ENCODE peak calls at places on chromosomes 5 and 9, in six cellular contexts. One of them, this sample, is unnamed.

GRCh38 chr5:173412566-173412965 is 84.4 kb upstream of the STC2 start:
- DNase-seq in Karpas-422: no peak
- DNase-seq in caudate nucleus: peak
- DNase-seq in HCT116: no peak
- DNase-seq in Kasumi-1: no peak
- DNase-seq in Right ventricle myocardium inferior: no peak
- DNase-seq in this sample: peak

GRCh38 chr5:173396311-173396993 is 68.2 kb upstream of the STC2 start:
- DNase-seq in Karpas-422: peak
- DNase-seq in caudate nucleus: peak
- DNase-seq in HCT116: peak
- DNase-seq in Kasumi-1: peak
- DNase-seq in Right ventricle myocardium inferior: no peak
- DNase-seq in this sample: peak

GRCh38 chr9:105329729-105330082 is 85.3 kb downstream of the SLC44A1 start:
- DNase-seq in Karpas-422: no peak
- DNase-seq in caudate nucleus: no peak
- DNase-seq in HCT116: no peak
- DNase-seq in Kasumi-1: no peak
- DNase-seq in Right ventricle myocardium inferior: no peak
- DNase-seq in this sample: no peak

GRCh38 chr9:69645488-69645887 is 26.7 kb downstream of the APBA1 start:
- DNase-seq in Karpas-422: no peak
- DNase-seq in caudate nucleus: peak
- DNase-seq in HCT116: peak
- DNase-seq in Kasumi-1: no peak
- DNase-seq in Right ventricle myocardium inferior: peak
- DNase-seq in this sample: peak

GRCh38 chr5:97929383-97929782 is 746.3 kb upstream of the RIOK2 start:
- DNase-seq in Karpas-422: no peak
- DNase-seq in caudate nucleus: no peak
- DNase-seq in HCT116: no peak
- DNase-seq in Kasumi-1: no peak
- DNase-seq in Right ventricle myocardium inferior: no peak
- DNase-seq in this sample: no peak

GRCh38 chr5:133365326-133365725 is 247.0 kb downstream of the FSTL4 start:
- DNase-seq in Karpas-422: no peak
- DNase-seq in caudate nucleus: no peak
- DNase-seq in HCT116: no peak
- DNase-seq in Kasumi-1: no peak
- DNase-seq in Right ventricle myocardium inferior: no peak
- DNase-seq in this sample: no peak

GRCh38 chr5:54383225-54383624 is 72.3 kb upstream of the HSPB3 start:
- DNase-seq in Karpas-422: no peak
- DNase-seq in caudate nucleus: no peak
- DNase-seq in HCT116: no peak
- DNase-seq in Kasumi-1: no peak
- DNase-seq in Right ventricle myocardium inferior: no peak
- DNase-seq in this sample: no peak

GRCh38 chr9:4297151-4297794 is 2.6 kb downstream of the GLIS3 start:
- DNase-seq in Karpas-422: peak
- DNase-seq in caudate nucleus: peak
- DNase-seq in HCT116: peak
- DNase-seq in Kasumi-1: peak
- DNase-seq in Right ventricle myocardium inferior: peak
- DNase-seq in this sample: peak

GRCh38 chr9:115254781-115255180 is 136.8 kb upstream of the TNC start:
- DNase-seq in Karpas-422: no peak
- DNase-seq in caudate nucleus: no peak
- DNase-seq in HCT116: no peak
- DNase-seq in Kasumi-1: no peak
- DNase-seq in Right ventricle myocardium inferior: no peak
- DNase-seq in this sample: no peak

GRCh38 chr5:3024541-3024940 is 273.1 kb upstream of the IRX2 start:
- DNase-seq in Karpas-422: no peak
- DNase-seq in caudate nucleus: no peak
- DNase-seq in HCT116: no peak
- DNase-seq in Kasumi-1: no peak
- DNase-seq in Right ventricle myocardium inferior: no peak
- DNase-seq in this sample: no peak

GRCh38 chr9:111036068-111036789 is 2.0 kb downstream of the LPAR1 start:
- DNase-seq in Karpas-422: no peak
- DNase-seq in caudate nucleus: peak
- DNase-seq in HCT116: peak
- DNase-seq in Kasumi-1: peak
- DNase-seq in Right ventricle myocardium inferior: peak
- DNase-seq in this sample: peak

GRCh38 chr5:135602882-135603721 is 24.3 kb upstream of the CXCL14 start:
- DNase-seq in Karpas-422: no peak
- DNase-seq in caudate nucleus: no peak
- DNase-seq in HCT116: no peak
- DNase-seq in Kasumi-1: no peak
- DNase-seq in Right ventricle myocardium inferior: no peak
- DNase-seq in this sample: no peak

This sample was measured in hippocampal formation.